ENCODE peak calls at places on chromosomes 5 and 9, in ten cellular contexts. One of them, this sample, is unnamed.

GRCh38 chr5:131998431-131999040 is 12.9 kb downstream of the ACSL6 start:
- DNase-seq in EL: no peak
- DNase-seq in Kasumi-1: no peak
- DNase-seq in COR-L47: no peak
- DNase-seq in pulmonary artery endothelial cell: no peak
- DNase-seq in ACHN: no peak
- DNase-seq in activated T-helper 9 cell treated with anti-CD3 and anti-CD28 coated beads, Interleukin-2, amount 50 U/mL, for 16 hours: no peak
- DNase-seq in Right ventricle myocardium superior: no peak
- DNase-seq in GM06990: no peak
- DNase-seq in GM12891: no peak
- DNase-seq in this sample: no peak

GRCh38 chr5:131515348-131515747 is 119.7 kb downstream of the RAPGEF6 start:
- DNase-seq in Kasumi-1: no peak
- DNase-seq in COR-L47: no peak
- DNase-seq in ACHN: no peak
- DNase-seq in GM12891: no peak
- DNase-seq in EL: peak; percentile 13
- DNase-seq in Right ventricle myocardium superior: no peak
- DNase-seq in pulmonary artery endothelial cell: no peak
- DNase-seq in activated T-helper 9 cell treated with anti-CD3 and anti-CD28 coated beads, Interleukin-2, amount 50 U/mL, for 16 hours: no peak
- DNase-seq in GM06990: no peak
- DNase-seq in this sample: no peak

GRCh38 chr5:142118421-142118686 is 9.8 kb downstream of the NDFIP1 start:
- DNase-seq in pulmonary artery endothelial cell: no peak
- DNase-seq in activated T-helper 9 cell treated with anti-CD3 and anti-CD28 coated beads, Interleukin-2, amount 50 U/mL, for 16 hours: no peak
- DNase-seq in GM06990: no peak
- DNase-seq in EL: no peak
- DNase-seq in Kasumi-1: no peak
- DNase-seq in COR-L47: no peak
- DNase-seq in GM12891: no peak
- DNase-seq in ACHN: no peak
- DNase-seq in Right ventricle myocardium superior: no peak
- DNase-seq in this sample: no peak

GRCh38 chr9:13845460-13845859 is 468.5 kb downstream of the NFIB start:
- DNase-seq in pulmonary artery endothelial cell: no peak
- DNase-seq in Kasumi-1: no peak
- DNase-seq in GM12891: no peak
- DNase-seq in Right ventricle myocardium superior: no peak
- DNase-seq in GM06990: no peak
- DNase-seq in COR-L47: no peak
- DNase-seq in EL: peak; percentile 67
- DNase-seq in activated T-helper 9 cell treated with anti-CD3 and anti-CD28 coated beads, Interleukin-2, amount 50 U/mL, for 16 hours: no peak
- DNase-seq in ACHN: no peak
- DNase-seq in this sample: no peak

GRCh38 chr5:33726422-33727165 is 165.2 kb downstream of the ADAMTS12 start:
- DNase-seq in pulmonary artery endothelial cell: no peak
- DNase-seq in Right ventricle myocardium superior: no peak
- DNase-seq in Kasumi-1: no peak
- DNase-seq in GM12891: no peak
- DNase-seq in GM06990: no peak
- DNase-seq in activated T-helper 9 cell treated with anti-CD3 and anti-CD28 coated beads, Interleukin-2, amount 50 U/mL, for 16 hours: no peak
- DNase-seq in ACHN: no peak
- DNase-seq in EL: peak; percentile 55
- DNase-seq in COR-L47: no peak
- DNase-seq in this sample: no peak

GRCh38 chr5:119028575-119028974 is 40.2 kb upstream of the DTWD2 start:
- DNase-seq in pulmonary artery endothelial cell: no peak
- DNase-seq in Kasumi-1: no peak
- DNase-seq in activated T-helper 9 cell treated with anti-CD3 and anti-CD28 coated beads, Interleukin-2, amount 50 U/mL, for 16 hours: no peak
- DNase-seq in ACHN: no peak
- DNase-seq in GM12891: no peak
- DNase-seq in EL: no peak
- DNase-seq in COR-L47: no peak
- DNase-seq in Right ventricle myocardium superior: no peak
- DNase-seq in GM06990: no peak
- DNase-seq in this sample: no peak

GRCh38 chr9:87711857-87712800 is 13.8 kb upstream of the CTSL start:
- DNase-seq in activated T-helper 9 cell treated with anti-CD3 and anti-CD28 coated beads, Interleukin-2, amount 50 U/mL, for 16 hours: no peak
- DNase-seq in ACHN: peak; percentile 5
- DNase-seq in Right ventricle myocardium superior: no peak
- DNase-seq in EL: peak; percentile 90
- DNase-seq in pulmonary artery endothelial cell: no peak
- DNase-seq in GM06990: no peak
- DNase-seq in GM12891: no peak
- DNase-seq in COR-L47: no peak
- DNase-seq in Kasumi-1: no peak
- DNase-seq in this sample: no peak

GRCh38 chr5:120841830-120842229 is 377.7 kb downstream of the PRR16 start:
- DNase-seq in COR-L47: no peak
- DNase-seq in GM06990: no peak
- DNase-seq in activated T-helper 9 cell treated with anti-CD3 and anti-CD28 coated beads, Interleukin-2, amount 50 U/mL, for 16 hours: no peak
- DNase-seq in GM12891: no peak
- DNase-seq in ACHN: no peak
- DNase-seq in Kasumi-1: no peak
- DNase-seq in Right ventricle myocardium superior: no peak
- DNase-seq in EL: no peak
- DNase-seq in pulmonary artery endothelial cell: no peak
- DNase-seq in this sample: no peak

GRCh38 chr9:112091805-112092204 is 83.3 kb downstream of the SUSD1 start:
- DNase-seq in pulmonary artery endothelial cell: no peak
- DNase-seq in Kasumi-1: no peak
- DNase-seq in GM12891: no peak
- DNase-seq in Right ventricle myocardium superior: no peak
- DNase-seq in activated T-helper 9 cell treated with anti-CD3 and anti-CD28 coated beads, Interleukin-2, amount 50 U/mL, for 16 hours: no peak
- DNase-seq in EL: peak; percentile 10
- DNase-seq in GM06990: no peak
- DNase-seq in ACHN: peak; percentile 21
- DNase-seq in COR-L47: peak; percentile 41
- DNase-seq in this sample: no peak

GRCh38 chr5:32278403-32278802 is 34.3 kb downstream of the MTMR12 start:
- DNase-seq in activated T-helper 9 cell treated with anti-CD3 and anti-CD28 coated beads, Interleukin-2, amount 50 U/mL, for 16 hours: no peak
- DNase-seq in Right ventricle myocardium superior: no peak
- DNase-seq in GM12891: no peak
- DNase-seq in EL: peak; percentile 61
- DNase-seq in ACHN: no peak
- DNase-seq in COR-L47: no peak
- DNase-seq in GM06990: no peak
- DNase-seq in Kasumi-1: no peak
- DNase-seq in pulmonary artery endothelial cell: no peak
- DNase-seq in this sample: no peak

GRCh38 chr5:1445313-1445894 is at the start of gene SLC6A3:
- DNase-seq in GM12891: no peak
- DNase-seq in pulmonary artery endothelial cell: no peak
- DNase-seq in ACHN: no peak
- DNase-seq in Right ventricle myocardium superior: peak; percentile 46
- DNase-seq in GM06990: no peak
- DNase-seq in EL: no peak
- DNase-seq in COR-L47: no peak
- DNase-seq in Kasumi-1: no peak
- DNase-seq in activated T-helper 9 cell treated with anti-CD3 and anti-CD28 coated beads, Interleukin-2, amount 50 U/mL, for 16 hours: no peak
- DNase-seq in this sample: peak; percentile 29

GRCh38 chr5:15354011-15354410 is 146.0 kb upstream of the FBXL7 start:
- DNase-seq in GM12891: no peak
- DNase-seq in EL: peak; percentile 8
- DNase-seq in Right ventricle myocardium superior: no peak
- DNase-seq in Kasumi-1: no peak
- DNase-seq in GM06990: no peak
- DNase-seq in activated T-helper 9 cell treated with anti-CD3 and anti-CD28 coated beads, Interleukin-2, amount 50 U/mL, for 16 hours: no peak
- DNase-seq in pulmonary artery endothelial cell: no peak
- DNase-seq in ACHN: no peak
- DNase-seq in COR-L47: no peak
- DNase-seq in this sample: no peak

GRCh38 chr9:109297899-109298298 is 23.0 kb downstream of the EPB41L4B start:
- DNase-seq in EL: peak; percentile 87
- DNase-seq in GM12891: no peak
- DNase-seq in ACHN: no peak
- DNase-seq in pulmonary artery endothelial cell: no peak
- DNase-seq in Kasumi-1: no peak
- DNase-seq in COR-L47: no peak
- DNase-seq in activated T-helper 9 cell treated with anti-CD3 and anti-CD28 coated beads, Interleukin-2, amount 50 U/mL, for 16 hours: no peak
- DNase-seq in Right ventricle myocardium superior: no peak
- DNase-seq in GM06990: no peak
- DNase-seq in this sample: no peak

GRCh38 chr5:143019157-143019556 is 249.0 kb downstream of the ARHGAP26 start:
- DNase-seq in activated T-helper 9 cell treated with anti-CD3 and anti-CD28 coated beads, Interleukin-2, amount 50 U/mL, for 16 hours: no peak
- DNase-seq in ACHN: no peak
- DNase-seq in EL: no peak
- DNase-seq in COR-L47: no peak
- DNase-seq in GM06990: peak; percentile 47
- DNase-seq in pulmonary artery endothelial cell: no peak
- DNase-seq in GM12891: no peak
- DNase-seq in Kasumi-1: no peak
- DNase-seq in Right ventricle myocardium superior: no peak
- DNase-seq in this sample: no peak

GRCh38 chr5:116272281-116272941 is 187.6 kb downstream of the COMMD10 start:
- DNase-seq in Right ventricle myocardium superior: no peak
- DNase-seq in Kasumi-1: no peak
- DNase-seq in activated T-helper 9 cell treated with anti-CD3 and anti-CD28 coated beads, Interleukin-2, amount 50 U/mL, for 16 hours: no peak
- DNase-seq in pulmonary artery endothelial cell: no peak
- DNase-seq in GM12891: no peak
- DNase-seq in GM06990: no peak
- DNase-seq in COR-L47: no peak
- DNase-seq in EL: peak; percentile 21
- DNase-seq in ACHN: no peak
- DNase-seq in this sample: no peak

GRCh38 chr5:62308439-62308838 is 2.4 kb downstream of the KIF2A start:
- DNase-seq in Right ventricle myocardium superior: no peak
- DNase-seq in GM06990: no peak
- DNase-seq in activated T-helper 9 cell treated with anti-CD3 and anti-CD28 coated beads, Interleukin-2, amount 50 U/mL, for 16 hours: no peak
- DNase-seq in GM12891: no peak
- DNase-seq in COR-L47: no peak
- DNase-seq in EL: no peak
- DNase-seq in ACHN: no peak
- DNase-seq in Kasumi-1: no peak
- DNase-seq in pulmonary artery endothelial cell: no peak
- DNase-seq in this sample: no peak

GRCh38 chr9:1267581-1267980 is 217.4 kb downstream of the DMRT2 start:
- DNase-seq in COR-L47: no peak
- DNase-seq in pulmonary artery endothelial cell: no peak
- DNase-seq in GM12891: no peak
- DNase-seq in Kasumi-1: no peak
- DNase-seq in Right ventricle myocardium superior: no peak
- DNase-seq in GM06990: no peak
- DNase-seq in activated T-helper 9 cell treated with anti-CD3 and anti-CD28 coated beads, Interleukin-2, amount 50 U/mL, for 16 hours: no peak
- DNase-seq in ACHN: no peak
- DNase-seq in EL: no peak
- DNase-seq in this sample: no peak

This sample was measured in left ventricle myocardium inferior.